ENCODE peak calls at places on chromosomes 2 and 18, in eight cellular contexts. F, A, T, W, M, B, P and U are unnamed samples.

GRCh38 chr18:57542801-57543427 is 43.6 kb downstream of the FECH start:
- DNase-seq in F (no peak), A (no peak), T (peak; percentile 80), W (no peak), M (no peak), B (peak; percentile 45), P (no peak), U (no peak)

GRCh38 chr18:68769423-68769822 is 28.5 kb upstream of the CCDC102B start:
- DNase-seq in F (no peak), A (no peak), T (peak; percentile 58), W (no peak), M (no peak), B (no peak), P (no peak), U (no peak)

GRCh38 chr2:12389354-12390045 is 327.2 kb upstream of the TRIB2 start:
- DNase-seq in F (no peak), A (peak; percentile 8), T (peak; percentile 59), W (no peak), M (no peak), B (no peak), P (no peak), U (no peak)

GRCh38 chr18:36729197-36729596 is 99.6 kb downstream of the TPGS2 start:
- DNase-seq in F (no peak), A (no peak), T (no peak), W (no peak), M (no peak), B (no peak), P (no peak), U (no peak)

GRCh38 chr2:235857613-235858012 is 310.6 kb downstream of the GBX2 start:
- DNase-seq in F (no peak), A (no peak), T (no peak), W (no peak), M (no peak), B (peak; percentile 9), P (no peak), U (no peak)

GRCh38 chr2:113977660-113978523 is 88.0 kb downstream of the ACTR3 start:
- DNase-seq in F (no peak), A (no peak), T (peak; percentile 53), W (peak; percentile 9), M (no peak), B (no peak), P (no peak), U (no peak)

GRCh38 chr2:4047961-4048891 is 344.9 kb downstream of the DCDC2C start:
- DNase-seq in F (no peak), A (no peak), T (no peak), W (no peak), M (no peak), B (no peak), P (no peak), U (no peak)

GRCh38 chr2:199197448-199197847 is 260.3 kb downstream of the SATB2 start:
- DNase-seq in F (no peak), A (no peak), T (no peak), W (no peak), M (no peak), B (no peak), P (no peak), U (no peak)

GRCh38 chr18:76977681-76978234 is 154.8 kb downstream of the MBP start:
- DNase-seq in F (no peak), A (no peak), T (no peak), W (no peak), M (no peak), B (no peak), P (no peak), U (no peak)

GRCh38 chr2:205936446-205936845 is 149.5 kb downstream of the INO80D start:
- DNase-seq in F (no peak), A (no peak), T (peak; percentile 25), W (no peak), M (no peak), B (no peak), P (no peak), U (no peak)

GRCh38 chr18:9850297-9850696 is 35.5 kb upstream of the TXNDC2 start:
- DNase-seq in F (no peak), A (no peak), T (no peak), W (no peak), M (no peak), B (no peak), P (no peak), U (no peak)

GRCh38 chr2:203706403-203706802 is at the start of gene CD28:
- DNase-seq in F (no peak), A (no peak), T (no peak), W (no peak), M (no peak), B (no peak), P (no peak), U (no peak)

GRCh38 chr18:28267878-28268625 is 91.1 kb upstream of the CDH2 start:
- DNase-seq in F (no peak), A (peak; percentile 10), T (peak; percentile 25), W (no peak), M (no peak), B (no peak), P (no peak), U (no peak)

GRCh38 chr2:106138904-106139574 is 55.1 kb downstream of the UXS1 start:
- DNase-seq in F (no peak), A (no peak), T (no peak), W (no peak), M (no peak), B (no peak), P (no peak), U (no peak)

GRCh38 chr2:216492951-216493685 is 5.5 kb upstream of the RPL37A start:
- DNase-seq in F (no peak), A (peak; percentile 67), T (peak; percentile 73), W (no peak), M (no peak), B (peak; percentile 79), P (no peak), U (no peak)

GRCh38 chr2:128439231-128440086 is 120.8 kb upstream of the HS6ST1 start:
- DNase-seq in F (no peak), A (no peak), T (no peak), W (no peak), M (no peak), B (no peak), P (no peak), U (no peak)

GRCh38 chr2:54207666-54208195 is 48.3 kb downstream of the TSPYL6 start:
- DNase-seq in F (no peak), A (no peak), T (no peak), W (no peak), M (no peak), B (no peak), P (no peak), U (no peak)

GRCh38 chr18:34314847-34315246 is 90.1 kb upstream of the NOL4 start:
- DNase-seq in F (no peak), A (no peak), T (no peak), W (no peak), M (no peak), B (no peak), P (no peak), U (no peak)

GRCh38 chr18:29248856-29249255 is 1071.9 kb upstream of the CDH2 start:
- DNase-seq in F (no peak), A (no peak), T (no peak), W (no peak), M (no peak), B (no peak), P (no peak), U (no peak)

GRCh38 chr2:122643725-122644329 is 888.4 kb downstream of the TSN start:
- DNase-seq in F (no peak), A (no peak), T (no peak), W (peak; percentile 89), M (no peak), B (peak; percentile 21), P (peak; percentile 28), U (peak; percentile 89)

GRCh38 chr2:128601298-128602037 is 282.8 kb upstream of the HS6ST1 start:
- DNase-seq in F (no peak), A (no peak), T (no peak), W (no peak), M (peak; percentile 35), B (no peak), P (no peak), U (no peak)

GRCh38 chr2:139366659-139367058 is 586.5 kb upstream of the NXPH2 start:
- DNase-seq in F (no peak), A (no peak), T (no peak), W (no peak), M (no peak), B (no peak), P (no peak), U (peak; percentile 71)

GRCh38 chr2:127146820-127147502 is 40.0 kb upstream of the BIN1 start:
- DNase-seq in F (no peak), A (no peak), T (no peak), W (no peak), M (no peak), B (no peak), P (no peak), U (no peak)

GRCh38 chr2:219369447-219369861 is 18.3 kb downstream of the DNPEP start:
- DNase-seq in F (no peak), A (no peak), T (no peak), W (no peak), M (peak; percentile 64), B (no peak), P (no peak), U (no peak)

GRCh38 chr2:240235149-240235803 is 94.8 kb upstream of the OTOS start:
- DNase-seq in F (no peak), A (no peak), T (no peak), W (no peak), M (peak; percentile 43), B (no peak), P (no peak), U (no peak)

GRCh38 chr2:122032264-122032645 is 276.8 kb downstream of the TSN start:
- DNase-seq in F (no peak), A (no peak), T (no peak), W (no peak), M (no peak), B (no peak), P (no peak), U (no peak)

GRCh38 chr2:69945447-69945846 is 16.0 kb downstream of the ASPRV1 start:
- DNase-seq in F (no peak), A (no peak), T (peak; percentile 23), W (no peak), M (peak; percentile 79), B (no peak), P (no peak), U (no peak)

GRCh38 chr18:23131693-23132319 is 3.5 kb upstream of the CABLES1 start:
- DNase-seq in F (no peak), A (no peak), T (peak; percentile 76), W (peak; percentile 63), M (no peak), B (peak; percentile 37), P (no peak), U (peak; percentile 85)

GRCh38 chr2:177254433-177255226 is 9.9 kb downstream of the NFE2L2 start:
- DNase-seq in F (no peak), A (no peak), T (no peak), W (no peak), M (peak; percentile 57), B (no peak), P (no peak), U (no peak)

GRCh38 chr2:102235491-102235890 is 48.7 kb downstream of the IL1RL2 start:
- DNase-seq in F (no peak), A (no peak), T (no peak), W (no peak), M (no peak), B (no peak), P (no peak), U (no peak)

GRCh38 chr18:36023336-36023735 is 44.0 kb downstream of the RPRD1A start:
- DNase-seq in F (no peak), A (no peak), T (no peak), W (no peak), M (no peak), B (no peak), P (no peak), U (no peak)

GRCh38 chr2:207337234-207338219 is 171.8 kb upstream of the KLF7 start:
- DNase-seq in F (no peak), A (peak; percentile 45), T (no peak), W (no peak), M (no peak), B (no peak), P (no peak), U (no peak)

GRCh38 chr2:62197017-62197586 is 1.2 kb downstream of the B3GNT2 start:
- DNase-seq in F (no peak), A (no peak), T (peak; percentile 29), W (no peak), M (peak; percentile 57), B (no peak), P (no peak), U (no peak)

GRCh38 chr18:10916387-10916786 is 233.0 kb downstream of the PIEZO2 start:
- DNase-seq in F (no peak), A (no peak), T (no peak), W (no peak), M (no peak), B (no peak), P (no peak), U (no peak)